ENCODE peak calls at places on chromosomes 16 and 17, in nine cellular contexts. D is CD4-positive, alpha-beta memory T cell; V is BJ; P is RCC 7860; B is NCI-H1105; G is omental fat pad; X is A549; E is CD8-positive, alpha-beta T cell; R is GM10248. O is an unnamed sample.

GRCh38 chr16:58582971-58583765 is 46.5 kb downstream of the CNOT1 start:
- DNase-seq in P (peak; percentile 38), X (no peak), R (no peak), D (no peak), V (no peak), B (no peak), E (no peak), G (no peak), O (no peak)

GRCh38 chr17:2017274-2017941 is 7.7 kb downstream of the RTN4RL1 start:
- DNase-seq in R (peak; percentile 43), B (no peak), G (no peak), P (no peak), D (no peak), X (no peak), V (no peak), E (no peak), O (no peak)

GRCh38 chr16:72604375-72604774 is 432.4 kb upstream of the PMFBP1 start:
- DNase-seq in E (no peak), X (no peak), R (peak; percentile 24), V (no peak), B (no peak), G (no peak), P (no peak), D (no peak), O (no peak)

GRCh38 chr16:21169249-21169981 is 10.9 kb downstream of the LDAF1 start:
- DNase-seq in V (no peak), G (no peak), E (no peak), B (no peak), R (no peak), D (no peak), X (no peak), P (no peak), O (no peak)

GRCh38 chr16:64499211-64499610 is 622.7 kb downstream of the CDH11 start:
- DNase-seq in B (no peak), P (no peak), D (no peak), V (no peak), R (no peak), X (no peak), G (no peak), E (no peak), O (no peak)

GRCh38 chr16:5944971-5945370 is 847.4 kb upstream of the EEF2KMT start:
- DNase-seq in V (no peak), D (no peak), B (no peak), X (no peak), E (no peak), G (no peak), P (peak; percentile 38), R (no peak), O (no peak)

GRCh38 chr17:77716289-77716929 is 242.1 kb upstream of the TNRC6C start:
- DNase-seq in R (no peak), D (no peak), P (no peak), B (no peak), G (no peak), V (no peak), X (no peak), E (no peak), O (no peak)

GRCh38 chr17:10730956-10731879 is 1.4 kb upstream of the TMEM220 start:
- DNase-seq in R (no peak), V (no peak), P (no peak), D (no peak), B (no peak), E (no peak), X (no peak), G (no peak), O (no peak)

GRCh38 chr16:31033709-31034492 is 543 bp downstream of the STX4 start:
- DNase-seq in V (peak; percentile 17), B (peak; percentile 51), E (peak; percentile 67), R (peak; percentile 94), P (peak; percentile 61), G (peak; percentile 83), X (peak; percentile 97), D (peak; percentile 83), O (peak; percentile 86)

GRCh38 chr16:6206080-6206479 is 1108.5 kb upstream of the EEF2KMT start:
- DNase-seq in D (no peak), E (no peak), R (no peak), G (no peak), P (no peak), X (no peak), B (no peak), V (no peak), O (no peak)

GRCh38 chr16:89453662-89454321 is 36.6 kb downstream of the ANKRD11 start:
- DNase-seq in D (no peak), P (no peak), X (peak; percentile 56), G (no peak), B (no peak), V (no peak), R (no peak), E (no peak), O (peak; percentile 9)

GRCh38 chr17:39352511-39352910 is 48.9 kb downstream of the FBXL20 start:
- DNase-seq in X (no peak), G (no peak), E (no peak), B (no peak), D (no peak), P (no peak), V (no peak), R (no peak), O (no peak)

GRCh38 chr16:81546781-81547180 is 102.2 kb downstream of the CMIP start:
- DNase-seq in V (no peak), D (no peak), B (no peak), G (no peak), P (no peak), X (no peak), E (no peak), R (no peak), O (no peak)

GRCh38 chr17:68704897-68705296 is 103.7 kb upstream of the FAM20A start:
- DNase-seq in X (no peak), R (no peak), B (no peak), P (no peak), G (no peak), E (no peak), D (no peak), V (peak; percentile 88), O (no peak)

GRCh38 chr16:2039286-2040030 is 8.2 kb downstream of the NTHL1 start:
- DNase-seq in P (no peak), E (no peak), G (no peak), D (no peak), X (peak; percentile 70), R (no peak), V (peak; percentile 92), B (no peak), O (no peak)

GRCh38 chr16:67719778-67720144 is 645 bp upstream of the GFOD2 start:
- DNase-seq in P (peak; percentile 27), X (peak; percentile 58), R (no peak), D (no peak), G (no peak), V (no peak), B (peak; percentile 19), E (no peak), O (peak; percentile 46)

GRCh38 chr16:2295056-2295798 is 27.3 kb upstream of the RNPS1 start:
- DNase-seq in B (no peak), E (no peak), D (no peak), G (no peak), X (no peak), P (no peak), V (no peak), R (peak; percentile 52), O (no peak)

GRCh38 chr17:74738051-74738996 is 1.3 kb downstream of the RAB37 start:
- DNase-seq in R (peak; percentile 86), X (no peak), V (no peak), P (no peak), G (no peak), D (peak; percentile 82), E (peak; percentile 51), B (no peak), O (no peak)

GRCh38 chr16:23423496-23424049 is 29.4 kb downstream of the COG7 start:
- DNase-seq in R (no peak), E (no peak), G (peak; percentile 38), B (peak; percentile 32), V (peak; percentile 97), D (no peak), X (peak; percentile 60), P (peak; percentile 23), O (peak; percentile 91)

GRCh38 chr17:82234211-82235055 is 5.6 kb downstream of the SLC16A3 start:
- DNase-seq in B (no peak), E (no peak), G (no peak), D (no peak), P (peak; percentile 72), X (no peak), R (no peak), V (no peak), O (no peak)

GRCh38 chr17:22145605-22146178 is 453.4 kb downstream of the KCNJ18 start:
- DNase-seq in R (no peak), P (no peak), D (no peak), B (no peak), G (no peak), E (no peak), V (no peak), X (no peak), O (no peak)

GRCh38 chr16:67942200-67942509 is 1.8 kb downstream of the LCAT start:
- DNase-seq in V (no peak), E (no peak), X (peak; percentile 66), P (no peak), G (no peak), D (peak; percentile 24), R (peak; percentile 75), B (no peak), O (peak; percentile 46)

GRCh38 chr16:88378836-88379693 is 3.7 kb upstream of the ZNF469 start:
- DNase-seq in G (no peak), P (no peak), B (no peak), V (no peak), R (no peak), D (no peak), E (no peak), X (no peak), O (no peak)